ENCODE peak calls at places on chromosomes 1 and 21, in seven cellular contexts. Z is A549; U is CD8-positive, alpha-beta T cell; W is PC-9; M is IMR-90; R is fibroblast of lung; F is colonic mucosa. N is an unnamed sample.

GRCh38 chr1:184805667-184806295 is 51.1 kb upstream of the EDEM3 start:
- DNase-seq in Z (peak; percentile 83), U (peak; percentile 74), W (peak; percentile 81), M (peak; percentile 83), R (peak; percentile 87), F (peak; percentile 93), N (peak; percentile 67)

GRCh38 chr1:227934476-227935313 is 13.0 kb downstream of the WNT9A start:
- DNase-seq in Z (peak; percentile 91), U (peak; percentile 14), W (peak; percentile 51), M (peak; percentile 45), R (peak; percentile 39), F (no peak), N (peak; percentile 85)

GRCh38 chr1:24380508-24380907 is 33.1 kb downstream of the STPG1 start:
- DNase-seq in Z (no peak), U (no peak), W (no peak), M (no peak), R (no peak), F (peak; percentile 17), N (no peak)

GRCh38 chr21:42202321-42202720 is 16.6 kb upstream of the ABCG1 start:
- DNase-seq in Z (no peak), U (no peak), W (no peak), M (no peak), R (no peak), F (no peak), N (no peak)

GRCh38 chr1:66628951-66629350 is 95.0 kb downstream of the SGIP1 start:
- DNase-seq in Z (no peak), U (no peak), W (no peak), M (no peak), R (no peak), F (no peak), N (no peak)

GRCh38 chr1:229023651-229024295 is 247.1 kb upstream of the RAB4A start:
- DNase-seq in Z (no peak), U (no peak), W (no peak), M (no peak), R (no peak), F (no peak), N (no peak)

GRCh38 chr1:222034790-222035189 is 292.9 kb upstream of the DUSP10 start:
- DNase-seq in Z (no peak), U (no peak), W (no peak), M (no peak), R (peak; percentile 45), F (no peak), N (no peak)

GRCh38 chr1:241482761-241483250 is 36.7 kb downstream of the FH start:
- DNase-seq in Z (peak; percentile 25), U (no peak), W (no peak), M (peak; percentile 75), R (peak; percentile 40), F (no peak), N (peak; percentile 49)

GRCh38 chr1:66761273-66761672 is 9.0 kb downstream of the DYNLT5 start:
- DNase-seq in Z (no peak), U (no peak), W (no peak), M (peak; percentile 23), R (peak; percentile 27), F (no peak), N (peak; percentile 23)

GRCh38 chr1:50129201-50129600 is 20.5 kb downstream of the ELAVL4 start:
- DNase-seq in Z (no peak), U (no peak), W (no peak), M (no peak), R (no peak), F (no peak), N (no peak)

GRCh38 chr21:44455524-44456206 is 355 bp downstream of the LRRC3 start:
- DNase-seq in Z (peak; percentile 49), U (peak; percentile 5), W (peak; percentile 7), M (no peak), R (peak; percentile 20), F (peak; percentile 60), N (no peak)

GRCh38 chr1:160544647-160545046 is 21.6 kb upstream of the SLAMF6 start:
- DNase-seq in Z (peak; percentile 28), U (no peak), W (no peak), M (peak; percentile 10), R (no peak), F (no peak), N (no peak)

GRCh38 chr21:22363504-22363903 is 1365.3 kb downstream of the NCAM2 start:
- DNase-seq in Z (no peak), U (no peak), W (no peak), M (no peak), R (no peak), F (peak; percentile 28), N (no peak)

GRCh38 chr1:63928197-63929105 is 154.6 kb downstream of the ROR1 start:
- DNase-seq in Z (no peak), U (no peak), W (no peak), M (no peak), R (no peak), F (no peak), N (no peak)

GRCh38 chr21:37367301-37367757 is 756 bp downstream of the DYRK1A start:
- DNase-seq in Z (no peak), U (no peak), W (peak; percentile 4), M (no peak), R (no peak), F (no peak), N (no peak)

GRCh38 chr1:31335007-31335406 is 37.9 kb downstream of the FABP3 start:
- DNase-seq in Z (peak; percentile 45), U (no peak), W (no peak), M (peak; percentile 46), R (peak; percentile 70), F (no peak), N (no peak)

GRCh38 chr1:8033322-8033721 is 7.2 kb upstream of the ERRFI1 start:
- DNase-seq in Z (no peak), U (no peak), W (no peak), M (no peak), R (no peak), F (no peak), N (no peak)

GRCh38 chr1:160675641-160676410 is 29.0 kb upstream of the SLAMF1 start:
- DNase-seq in Z (peak; percentile 77), U (peak; percentile 64), W (peak; percentile 57), M (peak; percentile 51), R (peak; percentile 43), F (peak; percentile 70), N (peak; percentile 65)

GRCh38 chr1:109803901-109804331 is 40.2 kb upstream of the EPS8L3 start:
- DNase-seq in Z (no peak), U (no peak), W (no peak), M (no peak), R (no peak), F (peak; percentile 16), N (no peak)

GRCh38 chr1:164263540-164263939 is 295.4 kb upstream of the PBX1 start:
- DNase-seq in Z (no peak), U (no peak), W (no peak), M (no peak), R (no peak), F (no peak), N (no peak)

DNA sequence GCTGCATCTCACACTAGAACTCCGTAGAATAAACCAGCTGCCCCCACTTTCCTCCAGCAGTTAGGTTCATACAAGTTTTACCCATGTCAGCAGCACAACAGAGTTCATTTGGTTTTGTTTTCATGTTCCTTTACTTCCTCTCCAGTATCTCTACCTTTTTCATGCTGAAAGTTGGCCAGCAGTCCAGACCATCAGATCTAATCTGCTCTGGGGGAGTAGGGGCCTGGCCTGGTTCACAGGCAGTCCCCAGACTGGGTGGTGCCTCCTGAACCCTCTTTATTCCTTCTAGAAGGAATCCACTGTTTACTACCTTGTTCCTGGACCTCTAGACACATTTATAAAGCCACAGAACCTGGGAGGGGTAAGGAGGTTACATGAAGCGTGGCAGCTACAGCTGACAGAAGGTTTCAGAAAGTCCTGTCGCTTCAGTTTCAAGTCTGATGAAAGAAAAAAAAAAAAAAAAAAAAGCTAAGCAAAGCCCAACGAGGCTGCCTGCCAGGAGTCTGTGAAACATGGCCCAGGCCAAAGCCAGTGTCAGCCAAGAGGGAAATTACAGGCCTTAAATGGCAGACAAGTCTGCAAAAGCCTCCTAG is 184.6 kb upstream of the JUN start:
- DNase-seq in Z (no peak), U (no peak), W (no peak), M (peak; percentile 46), R (peak; percentile 82), F (peak; percentile 53), N (no peak)
- H3K4me1 ChIP-seq in Z (peaks cover 8% of the 10 kb centered on the region), U (peaks cover 32% of the 10 kb centered on the region), W (no peaks in the 10 kb centered on the region), M (peaks cover 4% of the 10 kb centered on the region), R (no peaks in the 10 kb centered on the region), F (peaks cover 4% of the 10 kb centered on the region), N (no peaks in the 10 kb centered on the region)

GRCh38 chr1:26431979-26432695 is at the start of gene DHDDS:
- DNase-seq in Z (peak; percentile 97), U (peak; percentile 97), W (peak; percentile 98), M (peak; percentile 97), R (peak; percentile 98), F (peak; percentile 98), N (peak; percentile 92)

GRCh38 chr1:26440259-26440658 is 8.1 kb downstream of the DHDDS start:
- DNase-seq in Z (no peak), U (no peak), W (no peak), M (no peak), R (no peak), F (no peak), N (no peak)

GRCh38 chr1:26432793-26433192 is 672 bp downstream of the DHDDS start:
- DNase-seq in Z (no peak), U (no peak), W (no peak), M (no peak), R (no peak), F (peak; percentile 38), N (no peak)

GRCh38 chr1:26434161-26434752 is 2.1 kb downstream of the DHDDS start:
- DNase-seq in Z (no peak), U (no peak), W (no peak), M (no peak), R (no peak), F (no peak), N (peak; percentile 8)

DNA sequence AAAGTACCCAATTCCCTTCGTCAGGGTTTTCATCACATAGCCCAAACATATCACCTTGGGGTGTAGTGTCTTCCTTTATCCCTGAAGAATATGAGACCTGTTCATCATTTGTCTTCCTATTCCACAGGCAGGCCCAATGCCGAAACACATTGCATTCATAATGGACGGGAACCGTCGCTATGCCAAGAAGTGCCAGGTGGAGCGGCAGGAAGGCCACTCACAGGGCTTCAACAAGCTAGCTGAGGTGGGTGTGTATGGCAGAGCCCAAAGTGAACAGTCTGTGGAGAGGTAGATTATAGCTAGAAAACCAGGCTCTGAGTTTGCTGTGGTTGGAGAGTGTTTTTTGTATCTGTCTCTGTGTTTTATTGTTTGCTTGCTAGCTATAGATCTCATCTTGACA is 5.9 kb downstream of the DHDDS start:
- DNase-seq in Z (no peak), U (no peak), W (no peak), M (no peak), R (no peak), F (no peak), N (no peak)
- H3K27ac ChIP-seq in Z (no peak overlapping the region), U (no peak overlapping the region), W (no peak overlapping the region), M (no peak overlapping the region), R (no peak overlapping the region), F (no peak overlapping the region), N (no peak overlapping the region)

GRCh38 chr1:26852701-26853100 is 10.2 kb upstream of the SFN start:
- DNase-seq in Z (no peak), U (no peak), W (no peak), M (no peak), R (no peak), F (no peak), N (no peak)
- H3K4me1 ChIP-seq in Z (peaks cover 41% of the 10 kb centered on the region), U (no peaks in the 10 kb centered on the region), W (peaks cover 63% of the 10 kb centered on the region), M (peaks cover 10% of the 10 kb centered on the region), R (peaks cover 17% of the 10 kb centered on the region), F (peaks cover 22% of the 10 kb centered on the region), N (peaks cover 56% of the 10 kb centered on the region)

GRCh38 chr21:28893687-28894086 is 99.0 kb downstream of the LTN1 start:
- DNase-seq in Z (peak; percentile 3), U (no peak), W (no peak), M (no peak), R (no peak), F (no peak), N (no peak)
- H3K27ac ChIP-seq in Z (no peak overlapping the region), U (no peak overlapping the region), W (no peak overlapping the region), M (no peak overlapping the region), R (no peak overlapping the region), F (no peak overlapping the region), N (no peak overlapping the region)

N was measured in foreskin keratinocyte.